ENCODE peak calls at places on chromosome 12, in seven cellular contexts. P is Peyer's patch, F is transverse colon, Q is adrenal gland, O is lower leg skin, D is HCT116, Z is body of pancreas. V is an unnamed sample.
A peak's percentile ranks its signal among the peaks of the same experiment; 100 is the strongest.

GRCh38 chr12:88052686-88053085 is 23.5 kb upstream of the C12orf50 start:
- DNase-seq in P (no peak), F (peak; percentile 13), Q (peak; percentile 32), O (no peak), D (peak; percentile 27), Z (peak; percentile 42), V (no peak)

GRCh38 chr12:131386781-131387180 is 324.1 kb upstream of the SFSWAP start:
- DNase-seq in P (no peak), F (no peak), Q (no peak), O (no peak), D (no peak), Z (no peak), V (no peak)

GRCh38 chr12:13273097-13273496 is 76.6 kb downstream of the EMP1 start:
- DNase-seq in P (no peak), F (no peak), Q (no peak), O (no peak), D (no peak), Z (no peak), V (no peak)

GRCh38 chr12:94227066-94227465 is 78.7 kb downstream of the PLXNC1 start:
- DNase-seq in P (no peak), F (no peak), Q (no peak), O (no peak), D (no peak), Z (no peak), V (no peak)

GRCh38 chr12:65209655-65210043 is 40.3 kb downstream of the LEMD3 start:
- DNase-seq in P (no peak), F (no peak), Q (no peak), O (no peak), D (no peak), Z (no peak), V (no peak)

GRCh38 chr12:69107541-69107940 is 131.8 kb upstream of the CPSF6 start:
- DNase-seq in P (no peak), F (no peak), Q (no peak), O (no peak), D (no peak), Z (no peak), V (no peak)

GRCh38 chr12:102463659-102464249 is 16.6 kb downstream of the IGF1 start:
- DNase-seq in P (no peak), F (no peak), Q (no peak), O (no peak), D (no peak), Z (no peak), V (no peak)

GRCh38 chr12:90015228-90015627 is 306.6 kb upstream of the ATP2B1 start:
- DNase-seq in P (no peak), F (no peak), Q (no peak), O (no peak), D (no peak), Z (no peak), V (no peak)

GRCh38 chr12:111024205-111024794 is 103.9 kb upstream of the MYL2 start:
- DNase-seq in P (peak; percentile 30), F (peak; percentile 48), Q (peak; percentile 66), O (peak; percentile 19), D (peak; percentile 52), Z (peak; percentile 66), V (peak; percentile 68)

GRCh38 chr12:132471011-132471857 is 18.7 kb upstream of the FBRSL1 start:
- DNase-seq in P (peak; percentile 67), F (peak; percentile 40), Q (no peak), O (no peak), D (no peak), Z (peak; percentile 62), V (no peak)

GRCh38 chr12:25980035-25980434 is 21.6 kb downstream of the RASSF8 start:
- DNase-seq in P (no peak), F (no peak), Q (no peak), O (no peak), D (no peak), Z (no peak), V (no peak)

GRCh38 chr12:25979059-25979458 is 20.6 kb downstream of the RASSF8 start:
- DNase-seq in P (no peak), F (no peak), Q (no peak), O (no peak), D (no peak), Z (no peak), V (no peak)

GRCh38 chr12:25981597-25981996 is 23.1 kb downstream of the RASSF8 start:
- DNase-seq in P (no peak), F (no peak), Q (no peak), O (no peak), D (no peak), Z (no peak), V (no peak)

GRCh38 chr12:25977047-25977446 is 18.6 kb downstream of the RASSF8 start:
- DNase-seq in P (no peak), F (no peak), Q (no peak), O (no peak), D (no peak), Z (no peak), V (no peak)

GRCh38 chr12:25979563-25979962 is 21.1 kb downstream of the RASSF8 start:
- DNase-seq in P (no peak), F (no peak), Q (no peak), O (no peak), D (no peak), Z (no peak), V (no peak)
- H3K4me3 ChIP-seq in P (no peak overlapping the region), F (no peak overlapping the region), Q (no peak overlapping the region), O (no peak overlapping the region), D (no peak overlapping the region), Z (no peak overlapping the region), V (no peak overlapping the region)

DNA sequence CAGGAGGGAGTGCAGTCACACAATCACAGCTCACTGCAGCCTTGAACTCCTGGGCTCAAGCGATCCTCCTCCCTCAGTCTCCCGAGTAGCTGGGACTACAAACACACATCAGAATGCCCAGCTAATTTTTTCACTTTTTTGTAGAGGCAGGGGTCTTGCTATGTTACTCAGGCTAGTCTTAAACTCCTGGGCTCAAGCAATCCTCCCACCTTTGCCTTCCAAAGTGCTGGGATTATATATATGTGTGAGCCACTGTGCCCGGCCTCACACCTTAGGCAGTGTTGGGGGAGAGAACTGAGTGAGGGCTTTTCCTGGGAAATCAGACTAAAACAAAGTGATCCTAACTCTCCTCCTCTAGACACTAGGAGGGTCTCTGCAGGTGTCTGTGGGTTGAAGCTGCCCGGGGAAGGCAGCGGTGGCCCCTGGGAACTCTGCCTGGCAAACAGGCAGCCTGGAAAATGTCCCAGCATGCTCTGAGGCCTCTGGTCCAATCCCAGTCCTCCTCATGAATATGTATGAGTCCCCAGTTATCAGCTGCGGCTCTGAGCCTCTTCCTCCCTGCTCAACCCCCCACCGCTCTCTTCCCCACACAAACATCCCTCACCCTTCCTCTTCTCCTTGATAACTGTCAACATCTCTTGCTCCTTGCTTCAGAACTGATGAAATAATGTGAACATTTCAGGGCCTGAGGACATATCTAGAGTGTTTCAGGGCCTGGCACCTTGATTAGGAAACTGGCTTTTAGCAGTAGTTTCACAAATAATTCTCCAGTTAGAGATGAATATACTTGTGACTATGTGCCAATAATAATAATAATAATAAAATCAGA is 7.9 kb upstream of the NAA25 start:
- DNase-seq in P (no peak), F (peak; percentile 41), Q (peak; percentile 71), O (no peak), D (peak; percentile 23), Z (peak; percentile 85), V (no peak)
- TF ChIP-seq POLR2A in P (no peak), F (no peak), Q (no peak), O (no peak), D (no peak), Z (no peak), V (no peak)

GRCh38 chr12:57479043-57479375 is 657 bp downstream of the ARHGAP9 start:
- DNase-seq in P (peak; percentile 30), F (no peak), Q (no peak), O (no peak), D (no peak), Z (no peak), V (no peak)

GRCh38 chr12:57476993-57477709 is 2.5 kb downstream of the ARHGAP9 start:
- DNase-seq in P (no peak), F (no peak), Q (no peak), O (no peak), D (no peak), Z (no peak), V (no peak)

GRCh38 chr12:57479376-57480115 is at the start of gene ARHGAP9:
- DNase-seq in P (peak; percentile 76), F (no peak), Q (no peak), O (no peak), D (no peak), Z (no peak), V (no peak)

GRCh38 chr12:57476162-57476992 is 3.3 kb downstream of the ARHGAP9 start:
- DNase-seq in P (peak; percentile 69), F (peak; percentile 50), Q (no peak), O (no peak), D (no peak), Z (peak; percentile 31), V (no peak)

DNA sequence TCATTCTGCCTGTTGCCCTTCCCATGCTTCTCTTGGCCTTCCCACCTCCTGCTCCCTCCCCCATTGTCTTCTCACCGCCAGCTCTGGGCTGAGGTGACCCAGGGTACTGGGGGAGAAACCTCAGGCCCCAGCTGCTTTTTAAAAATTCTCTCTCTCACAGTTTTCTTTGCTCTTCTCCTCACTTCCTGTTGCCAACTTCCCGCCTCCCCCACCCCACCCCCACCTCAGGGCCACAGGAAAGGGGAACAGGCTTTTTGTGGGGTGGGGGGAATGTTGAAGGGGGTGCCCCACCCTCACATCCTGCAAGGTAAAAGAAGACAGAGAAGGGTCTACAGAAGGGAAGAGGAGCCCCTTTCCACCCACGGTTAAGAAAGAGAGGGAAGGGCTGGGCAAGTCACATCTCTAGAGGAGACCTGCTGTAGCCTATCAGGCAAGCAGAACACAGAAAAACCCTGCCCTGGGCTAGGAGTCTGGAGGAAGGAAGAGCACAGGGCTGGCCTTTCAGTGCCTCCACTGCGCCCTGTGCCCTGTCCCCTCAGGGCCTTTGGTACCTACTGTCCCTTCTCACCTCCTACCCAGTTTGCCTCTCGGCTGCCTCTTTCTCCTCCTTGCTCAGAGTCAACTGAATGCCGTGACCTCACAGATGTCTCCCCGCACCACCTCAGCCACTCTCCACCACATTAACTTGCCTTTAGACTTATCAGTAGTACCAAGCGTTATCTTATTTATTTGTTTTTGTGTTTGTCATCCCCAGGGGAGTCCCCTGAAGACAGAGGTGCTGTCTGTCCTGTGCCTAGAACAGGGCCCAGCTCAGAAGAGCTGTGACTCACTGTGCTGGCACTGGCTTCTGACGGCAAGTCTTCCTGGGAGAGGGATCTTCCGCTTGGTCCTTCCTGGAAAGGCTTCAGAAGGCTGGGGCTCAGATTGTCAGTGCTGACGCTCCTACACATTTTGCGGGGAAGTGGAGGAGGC is 1.7 kb downstream of the ARHGAP9 start:
- DNase-seq in P (peak; percentile 51), F (no peak), Q (peak; percentile 49), O (no peak), D (no peak), Z (no peak), V (no peak)
- H3K4me3 ChIP-seq in P (peak overlapping the region; percentile 44), F (peak overlapping the region; percentile 44), Q (no peak overlapping the region), O (no peak overlapping the region), D (no peak overlapping the region), Z (no peak overlapping the region), V (peak overlapping the region; percentile 8)

GRCh38 chr12:105469182-105469581 is 138.7 kb downstream of the C12orf75 start:
- DNase-seq in P (no peak), F (no peak), Q (no peak), O (no peak), D (no peak), Z (no peak), V (no peak)

GRCh38 chr12:105466231-105466900 is 135.9 kb downstream of the C12orf75 start:
- DNase-seq in P (no peak), F (no peak), Q (no peak), O (no peak), D (no peak), Z (no peak), V (no peak)

GRCh38 chr12:105467710-105468366 is 137.3 kb downstream of the C12orf75 start:
- DNase-seq in P (no peak), F (no peak), Q (no peak), O (no peak), D (no peak), Z (no peak), V (no peak)

GRCh38 chr12:105468464-105468863 is 138.0 kb downstream of the C12orf75 start:
- DNase-seq in P (no peak), F (no peak), Q (no peak), O (no peak), D (no peak), Z (no peak), V (no peak)

GRCh38 chr12:105466901-105467598 is 136.6 kb downstream of the C12orf75 start:
- DNase-seq in P (no peak), F (no peak), Q (no peak), O (no peak), D (no peak), Z (no peak), V (no peak)
- TF ChIP-seq POLR2A in P (no peak), F (no peak), Q (no peak), O (no peak), D (no peak), Z (no peak), V (no peak)